ENCODE peak calls at places on chromosomes 11 and 22, in five cellular contexts. D is Panc1, M is spleen, T is sigmoid colon, Z is GM23338. G is an unnamed sample.

GRCh38 chr11:86469491-86470388 is 95.1 kb downstream of the CCDC81 start:
- DNase-seq in D (no peak), M (no peak), T (no peak), Z (no peak), G (no peak)

GRCh38 chr22:26561756-26562417 is 28.0 kb downstream of the TPST2 start:
- DNase-seq in T (no peak), M (no peak), D (no peak), Z (no peak), G (no peak)

GRCh38 chr22:29738118-29738815 is 18.5 kb downstream of the CABP7 start:
- DNase-seq in M (no peak), T (no peak), Z (no peak), D (no peak), G (no peak)

GRCh38 chr11:86176165-86176884 is 68.2 kb upstream of the EED start:
- DNase-seq in T (no peak), M (no peak), Z (no peak), D (no peak), G (no peak)

GRCh38 chr11:88175707-88176066 is 444 bp upstream of the RAB38 start:
- DNase-seq in Z (peak), T (no peak), M (no peak), D (no peak), G (peak)

GRCh38 chr11:89477175-89477574 is 14.0 kb downstream of the NOX4 start:
- DNase-seq in M (no peak), D (no peak), T (no peak), Z (peak), G (no peak)

GRCh38 chr11:24575392-24575791 is 78.5 kb downstream of the LUZP2 start:
- DNase-seq in D (no peak), T (no peak), Z (no peak), M (no peak), G (no peak)

GRCh38 chr11:128895505-128895904 is 4.3 kb downstream of the KCNJ5 start:
- DNase-seq in T (peak), Z (no peak), M (no peak), D (no peak), G (peak)

GRCh38 chr11:47274495-47275235 is 4.7 kb downstream of the MADD start:
- DNase-seq in T (peak), Z (no peak), D (no peak), M (no peak), G (no peak)

GRCh38 chr11:35223429-35223828 is 84.5 kb downstream of the CD44 start:
- DNase-seq in T (peak), Z (peak), D (no peak), M (no peak), G (no peak)

GRCh38 chr11:120563698-120564572 is 52.4 kb downstream of the GRIK4 start:
- DNase-seq in T (no peak), D (no peak), M (peak), Z (peak), G (no peak)

GRCh38 chr11:123475478-123475877 is 45.4 kb downstream of the GRAMD1B start:
- DNase-seq in Z (peak), D (no peak), M (no peak), T (peak), G (no peak)

GRCh38 chr11:18696638-18697225 is 1.8 kb upstream of the TMEM86A start:
- DNase-seq in M (no peak), Z (no peak), T (no peak), D (no peak), G (no peak)

GRCh38 chr11:72709478-72710238 is 35.4 kb upstream of the PDE2A start:
- DNase-seq in M (no peak), Z (no peak), T (no peak), D (no peak), G (no peak)

GRCh38 chr11:108775324-108775723 is 110.5 kb downstream of the DDX10 start:
- DNase-seq in D (no peak), Z (no peak), M (no peak), T (no peak), G (no peak)

GRCh38 chr11:112731538-112731937 is 229.7 kb upstream of the NCAM1 start:
- DNase-seq in M (no peak), T (no peak), D (no peak), Z (no peak), G (no peak)

GRCh38 chr11:12706531-12707499 is 32.6 kb downstream of the TEAD1 start:
- DNase-seq in D (no peak), T (no peak), Z (no peak), M (no peak), G (peak)

GRCh38 chr11:126282361-126282741 is 542 bp upstream of the TIRAP start:
- DNase-seq in Z (peak), M (peak), T (peak), D (no peak), G (peak)

GRCh38 chr22:44402196-44403111 is 89.7 kb upstream of the SHISAL1 start:
- DNase-seq in D (no peak), M (peak), T (peak), Z (no peak), G (peak)

GRCh38 chr11:91921974-91922373 is 302.6 kb upstream of the FAT3 start:
- DNase-seq in Z (no peak), M (no peak), T (no peak), D (no peak), G (no peak)

GRCh38 chr11:9263840-9264380 is 1.2 kb downstream of the DENND5A start:
- DNase-seq in Z (no peak), D (no peak), M (no peak), T (no peak), G (no peak)

GRCh38 chr22:27100789-27101188 is 443.4 kb downstream of the MIAT start:
- DNase-seq in T (peak), Z (peak), D (no peak), M (no peak), G (peak)

GRCh38 chr22:31639640-31640039 is 22.4 kb downstream of the PISD start:
- DNase-seq in T (no peak), M (no peak), Z (no peak), D (no peak), G (peak)

GRCh38 chr11:129747161-129747560 is 68.5 kb upstream of the TMEM45B start:
- DNase-seq in M (no peak), T (no peak), Z (no peak), D (no peak), G (no peak)

GRCh38 chr22:38255697-38256096 is 17.1 kb downstream of the TMEM184B start:
- DNase-seq in T (no peak), M (no peak), Z (no peak), D (no peak), G (no peak)

GRCh38 chr11:102426570-102426969 is 26.0 kb downstream of the TMEM123 start:
- DNase-seq in D (no peak), M (no peak), Z (no peak), T (no peak), G (no peak)

GRCh38 chr22:44550666-44551491 is 52.8 kb upstream of the RTL6 start:
- DNase-seq in M (no peak), T (peak), Z (no peak), D (peak), G (peak)

GRCh38 chr11:34114471-34114870 is 9.0 kb downstream of the NAT10 start:
- DNase-seq in T (no peak), M (no peak), Z (no peak), D (no peak), G (no peak)

GRCh38 chr11:115452245-115452644 is 52.0 kb downstream of the CADM1 start:
- DNase-seq in M (no peak), D (no peak), Z (no peak), T (no peak), G (no peak)

GRCh38 chr11:100629671-100630070 is 57.4 kb upstream of the ARHGAP42 start:
- DNase-seq in D (no peak), T (no peak), M (no peak), Z (no peak), G (no peak)

GRCh38 chr22:22086501-22087158 is 104.0 kb upstream of the TOP3B start:
- DNase-seq in T (no peak), M (no peak), D (no peak), Z (no peak), G (no peak)

DNA sequence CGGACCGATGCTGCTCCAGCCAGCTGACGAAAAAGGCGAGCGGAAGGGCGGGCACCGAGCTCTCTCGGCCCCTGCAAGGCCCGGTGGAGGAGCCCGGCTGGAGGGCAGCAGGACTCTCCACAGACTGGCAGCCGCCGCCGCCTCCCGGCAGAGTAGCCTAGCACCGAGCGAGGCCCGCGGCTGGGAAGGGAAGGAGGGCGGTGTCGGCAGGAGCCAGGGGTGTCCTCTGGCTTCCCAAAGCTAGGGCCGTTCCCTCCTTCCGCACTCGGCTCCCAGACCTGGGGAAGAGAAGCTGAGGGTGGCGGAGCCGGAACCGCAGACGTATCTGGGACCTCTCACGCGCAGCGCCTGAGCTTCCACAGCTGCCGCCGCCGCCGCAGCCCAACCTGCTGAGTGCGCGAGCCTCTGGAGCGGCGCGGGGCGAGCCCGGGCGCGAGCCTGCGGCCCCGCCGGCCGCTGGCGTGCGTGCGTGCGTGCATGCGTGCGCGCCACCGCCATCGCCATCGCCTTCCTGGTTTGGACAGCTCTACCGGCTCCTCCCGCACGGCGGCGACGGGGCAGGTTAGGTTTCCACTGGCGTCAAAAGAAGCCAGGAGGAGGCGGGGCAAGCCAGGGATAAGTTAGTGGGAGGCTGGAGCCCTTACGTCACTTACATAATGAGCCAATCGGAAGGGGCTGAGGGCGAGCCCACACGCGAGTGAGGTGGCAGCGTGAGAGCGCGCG is at the start of gene RAB6A:
- DNase-seq in D (peak), T (peak), Z (peak), M (peak), G (peak)
- TF ChIP-seq POLR2AphosphoS5 in D (no peak), T (peak), Z (peak), M (peak), G (peak)

DNA sequence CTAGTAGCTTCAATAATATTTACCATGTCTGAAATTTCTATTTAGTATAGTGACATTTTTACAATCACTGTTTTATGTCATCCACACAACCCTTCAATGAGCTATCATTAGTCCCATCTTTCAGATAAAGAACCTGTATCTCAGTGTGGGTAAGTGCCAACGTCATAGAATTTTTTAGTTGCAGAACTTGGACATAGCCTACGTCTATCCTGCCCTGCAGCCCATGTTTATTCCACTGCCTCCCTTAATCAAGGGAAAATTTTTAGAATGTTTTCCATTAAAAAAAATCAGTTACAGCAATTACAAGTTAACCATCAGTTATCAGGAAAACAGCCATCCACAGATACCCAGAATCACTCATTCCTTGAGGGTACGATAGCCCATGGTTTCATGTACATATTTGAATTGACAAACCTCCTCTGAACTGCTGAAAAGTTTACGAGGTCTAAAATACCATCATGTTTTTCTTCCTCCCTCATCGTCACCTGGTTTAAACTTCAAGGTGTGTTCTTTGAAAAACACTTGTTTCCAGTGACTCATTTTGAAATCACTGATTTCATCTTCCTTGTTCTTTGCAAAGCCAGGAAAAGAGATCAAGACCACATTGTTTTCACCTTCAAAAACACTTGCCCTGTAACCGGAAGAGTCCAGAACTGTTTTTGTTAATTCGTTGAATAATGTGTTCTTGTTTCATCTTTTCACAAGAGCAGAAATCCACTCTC is 100.9 kb downstream of the FAM76B start:
- DNase-seq in Z (no peak), M (no peak), D (no peak), T (no peak), G (no peak)
- H3K4me3 ChIP-seq in Z (no peak), M (no peak), D (no peak), T (no peak), G (no peak)

GRCh38 chr11:68810164-68810563 is 31.6 kb downstream of the CPT1A start:
- DNase-seq in Z (no peak), T (no peak), D (no peak), M (no peak), G (no peak)

GRCh38 chr11:68806931-68807844 is 34.5 kb downstream of the CPT1A start:
- DNase-seq in D (no peak), M (no peak), T (no peak), Z (no peak), G (no peak)

GRCh38 chr11:68808787-68809186 is 32.9 kb downstream of the CPT1A start:
- DNase-seq in T (no peak), D (no peak), M (no peak), Z (no peak), G (no peak)

GRCh38 chr11:68812526-68812925 is 29.2 kb downstream of the CPT1A start:
- DNase-seq in Z (no peak), M (no peak), T (no peak), D (no peak), G (no peak)

GRCh38 chr11:68809506-68809905 is 32.2 kb downstream of the CPT1A start:
- DNase-seq in D (no peak), Z (no peak), T (no peak), M (no peak), G (no peak)
- H3K27ac ChIP-seq in D (no peak), Z (no peak), T (no peak), M (no peak), G (no peak)

GRCh38 chr11:64887234-64887756 is 8.9 kb upstream of the EHD1 start:
- DNase-seq in Z (no peak), M (no peak), D (no peak), T (no peak), G (no peak)

GRCh38 chr11:64883575-64883974 is 5.2 kb upstream of the EHD1 start:
- DNase-seq in Z (no peak), D (no peak), T (no peak), M (peak), G (peak)

GRCh38 chr11:64887757-64888405 is 9.5 kb upstream of the EHD1 start:
- DNase-seq in D (no peak), T (peak), M (peak), Z (peak), G (peak)

GRCh38 chr11:64884019-64884418 is 5.6 kb upstream of the EHD1 start:
- DNase-seq in T (no peak), M (peak), Z (no peak), D (no peak), G (peak)

GRCh38 chr11:64885367-64886286 is 7.2 kb upstream of the EHD1 start:
- DNase-seq in Z (no peak), T (no peak), D (no peak), M (peak), G (no peak)
- TF ChIP-seq POLR2AphosphoS5 in Z (no peak), T (no peak), D (no peak), M (no peak), G (no peak)

GRCh38 chr11:65417221-65417701 is 5.3 kb upstream of the NEAT1 start:
- DNase-seq in D (no peak), T (peak), M (peak), Z (no peak), G (no peak)
- H3K4me3 ChIP-seq in D (peak), T (peak), M (peak), Z (no peak), G (peak)

DNA sequence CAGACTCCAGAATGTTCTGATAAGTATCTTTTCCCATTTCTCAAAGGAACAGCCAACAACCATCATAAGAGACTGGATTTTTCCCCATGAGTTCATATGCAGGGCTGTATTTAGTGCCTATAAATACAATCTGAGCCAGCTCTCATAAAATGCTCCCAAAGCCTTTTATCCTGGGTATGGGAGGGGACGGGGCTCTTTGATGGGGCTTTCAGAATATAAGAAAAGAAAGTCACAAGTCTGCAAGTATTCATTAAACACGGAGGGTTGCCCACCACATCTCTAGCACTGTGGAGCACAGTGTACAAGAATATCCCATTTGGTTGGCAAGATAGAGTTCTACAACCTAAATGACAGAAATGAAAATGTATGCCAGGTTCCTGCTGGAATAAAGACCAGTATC is 50.8 kb upstream of the LYVE1 start:
- DNase-seq in T (no peak), M (no peak), Z (no peak), D (no peak), G (no peak)
- H3K27ac ChIP-seq in T (peak), M (no peak), Z (no peak), D (no peak), G (no peak)

DNA sequence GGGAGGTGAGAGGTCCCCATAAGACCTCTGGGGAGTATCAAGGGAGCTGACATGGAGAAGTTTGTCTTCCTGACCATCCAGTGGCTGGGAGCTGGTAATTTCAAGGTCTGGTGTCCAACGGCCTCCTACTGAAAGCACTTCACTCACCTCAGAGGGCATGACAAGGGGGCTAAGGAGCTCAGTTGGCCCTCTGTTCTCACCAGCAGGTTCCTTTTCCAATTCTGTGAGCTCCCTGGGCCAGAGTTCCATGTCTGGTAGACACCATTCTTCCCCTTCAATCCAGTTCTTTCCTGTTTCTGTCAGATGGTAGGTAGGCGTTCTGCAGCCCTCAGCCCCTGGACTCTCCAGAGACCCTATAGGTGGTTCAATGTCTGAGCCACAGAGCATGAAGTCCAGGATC is 3.1 kb downstream of the SELENOH start:
- DNase-seq in Z (no peak), D (no peak), T (no peak), M (no peak), G (no peak)
- TF ChIP-seq POLR2AphosphoS5 in Z (no peak), D (no peak), T (no peak), M (no peak), G (no peak)

GRCh38 chr11:71268706-71269321 is 16.4 kb upstream of the SHANK2 start:
- DNase-seq in D (no peak), M (no peak), T (peak), Z (no peak), G (no peak)

GRCh38 chr11:71266114-71266833 is 13.9 kb upstream of the SHANK2 start:
- DNase-seq in D (no peak), Z (peak), M (no peak), T (peak), G (peak)

GRCh38 chr11:71272161-71272560 is 19.8 kb upstream of the SHANK2 start:
- DNase-seq in D (no peak), Z (no peak), T (peak), M (no peak), G (no peak)

GRCh38 chr11:71267807-71268421 is 15.5 kb upstream of the SHANK2 start:
- DNase-seq in T (peak), M (no peak), D (no peak), Z (no peak), G (peak)

GRCh38 chr11:71269603-71270511 is 17.5 kb upstream of the SHANK2 start:
- DNase-seq in Z (no peak), D (no peak), M (no peak), T (peak), G (peak)
- H3K4me3 ChIP-seq in Z (no peak), D (no peak), M (no peak), T (no peak), G (no peak)

G was measured in upper lobe of left lung.